ENCODE peak calls at places on chromosomes 2 and 18, in four cellular contexts. B is foreskin keratinocyte, C is foreskin fibroblast, A is lung. G is an unnamed sample.

GRCh38 chr18:70649683-70650082 is 360.8 kb downstream of the SOCS6 start:
- DNase-seq in B (no peak), C (no peak), A (no peak), G (no peak)

GRCh38 chr2:41717883-41718282 is 329.9 kb upstream of the PKDCC start:
- DNase-seq in B (peak; percentile 58), C (no peak), A (no peak), G (peak; percentile 27)

GRCh38 chr2:23692901-23693605 is 233.9 kb downstream of the ATAD2B start:
- DNase-seq in C (no peak), B (no peak), A (no peak), G (no peak)

GRCh38 chr2:119753041-119753929 is 6.4 kb upstream of the PTPN4 start:
- DNase-seq in C (peak; percentile 76), A (no peak), B (no peak), G (peak; percentile 73)

GRCh38 chr18:49563130-49563540 is 1.3 kb downstream of the LIPG start:
- DNase-seq in C (peak; percentile 39), B (peak; percentile 81), A (no peak), G (peak; percentile 26)

GRCh38 chr2:235723811-235724465 is 230.1 kb downstream of the AGAP1 start:
- DNase-seq in C (no peak), B (no peak), A (no peak), G (no peak)

GRCh38 chr2:15889800-15890498 is 50.4 kb upstream of the MYCN start:
- DNase-seq in C (no peak), A (no peak), B (no peak), G (no peak)

GRCh38 chr2:65265090-65266045 is 37.7 kb downstream of the ACTR2 start:
- DNase-seq in B (no peak), A (no peak), C (peak; percentile 89), G (peak; percentile 90)

GRCh38 chr2:46042207-46042637 is 255.0 kb upstream of the EPAS1 start:
- DNase-seq in B (no peak), A (no peak), C (no peak), G (no peak)

GRCh38 chr18:10526211-10526949 is 553 bp downstream of the NAPG start:
- DNase-seq in B (no peak), A (peak; percentile 52), C (peak; percentile 71), G (peak; percentile 19)

GRCh38 chr2:119694994-119695521 is 16.1 kb downstream of the TMEM177 start:
- DNase-seq in C (peak; percentile 72), A (peak; percentile 61), B (no peak), G (peak; percentile 16)

GRCh38 chr2:191369034-191369433 is 123.8 kb downstream of the MYO1B start:
- DNase-seq in B (no peak), A (no peak), C (peak; percentile 27), G (peak; percentile 34)

DNA sequence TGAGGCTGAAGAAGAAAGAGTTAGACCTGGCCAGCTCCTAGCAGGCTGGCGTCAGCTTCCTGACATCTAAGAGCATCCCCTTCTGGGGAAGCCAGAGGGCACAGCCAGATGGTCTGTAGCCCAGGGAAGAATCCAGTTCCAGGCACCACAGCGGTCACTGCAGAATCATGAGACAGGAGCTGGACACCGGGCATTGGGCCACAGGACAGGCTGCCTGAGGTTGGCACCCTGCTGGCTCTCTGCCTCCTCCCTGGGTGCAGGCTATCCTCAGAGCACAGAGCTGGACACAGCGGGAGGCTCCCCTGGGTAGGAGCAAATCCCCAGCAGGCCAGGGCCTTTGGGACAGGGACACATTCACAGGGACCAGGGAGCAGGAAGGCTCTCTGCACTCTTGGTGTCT is 19.8 kb upstream of the ATOH8 start:
- DNase-seq in B (no peak), A (no peak), C (no peak), G (no peak)
- TF ChIP-seq CTCF in B (no peak), A (no peak), C (no peak), G (no peak)

DNA sequence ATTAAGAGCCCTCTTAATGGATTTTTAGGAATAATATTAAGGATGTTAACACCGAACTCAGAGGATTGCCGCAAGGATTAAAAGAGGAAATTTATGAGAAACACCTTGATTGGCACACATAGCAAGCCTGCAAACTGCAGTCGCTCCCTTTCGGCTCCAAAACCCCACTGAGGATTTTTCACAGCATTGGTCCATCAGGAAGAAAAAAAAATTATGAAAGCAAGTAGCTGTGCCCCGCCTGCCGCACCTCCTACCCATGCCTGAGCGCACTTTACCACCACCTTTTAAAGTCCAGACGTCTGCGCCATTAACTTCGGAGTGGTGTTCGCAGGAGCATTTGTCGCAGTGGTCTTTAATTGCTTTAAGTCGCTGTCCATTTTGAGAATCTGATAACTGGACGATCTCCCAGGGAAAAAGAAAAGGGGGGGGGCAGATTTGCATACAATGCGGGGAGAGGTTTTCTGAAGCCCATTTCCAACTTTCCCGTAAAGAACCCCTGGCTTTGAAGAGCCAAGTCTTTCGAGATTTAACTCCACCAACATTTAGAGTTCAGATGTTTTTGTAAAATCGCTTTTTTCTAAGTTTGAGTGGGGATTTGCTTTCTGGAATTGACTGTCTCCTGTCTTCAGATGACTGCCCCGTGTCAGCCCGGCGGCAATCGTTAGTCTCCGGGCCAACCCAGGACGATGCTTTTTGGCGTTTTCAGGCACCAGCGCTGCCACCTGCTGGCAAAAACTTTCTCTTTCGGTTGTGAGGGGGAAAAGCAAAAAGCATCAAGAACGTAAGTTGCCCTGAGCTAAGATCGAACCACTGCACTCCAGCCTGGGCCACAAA is 914 bp upstream of the TRABD2A start:
- DNase-seq in B (peak; percentile 37), C (peak; percentile 93), A (peak; percentile 82), G (peak; percentile 84)
- TF ChIP-seq CTCF in B (peak; percentile 85), C (peak; percentile 71), A (peak; percentile 79), G (peak; percentile 66)

GRCh38 chr2:74554821-74555531 is 456 bp downstream of the DOK1 start:
- DNase-seq in C (peak; percentile 58), B (no peak), A (peak; percentile 63), G (peak; percentile 19)
- TF ChIP-seq CTCF in C (no peak), B (no peak), A (no peak), G (no peak)

DNA sequence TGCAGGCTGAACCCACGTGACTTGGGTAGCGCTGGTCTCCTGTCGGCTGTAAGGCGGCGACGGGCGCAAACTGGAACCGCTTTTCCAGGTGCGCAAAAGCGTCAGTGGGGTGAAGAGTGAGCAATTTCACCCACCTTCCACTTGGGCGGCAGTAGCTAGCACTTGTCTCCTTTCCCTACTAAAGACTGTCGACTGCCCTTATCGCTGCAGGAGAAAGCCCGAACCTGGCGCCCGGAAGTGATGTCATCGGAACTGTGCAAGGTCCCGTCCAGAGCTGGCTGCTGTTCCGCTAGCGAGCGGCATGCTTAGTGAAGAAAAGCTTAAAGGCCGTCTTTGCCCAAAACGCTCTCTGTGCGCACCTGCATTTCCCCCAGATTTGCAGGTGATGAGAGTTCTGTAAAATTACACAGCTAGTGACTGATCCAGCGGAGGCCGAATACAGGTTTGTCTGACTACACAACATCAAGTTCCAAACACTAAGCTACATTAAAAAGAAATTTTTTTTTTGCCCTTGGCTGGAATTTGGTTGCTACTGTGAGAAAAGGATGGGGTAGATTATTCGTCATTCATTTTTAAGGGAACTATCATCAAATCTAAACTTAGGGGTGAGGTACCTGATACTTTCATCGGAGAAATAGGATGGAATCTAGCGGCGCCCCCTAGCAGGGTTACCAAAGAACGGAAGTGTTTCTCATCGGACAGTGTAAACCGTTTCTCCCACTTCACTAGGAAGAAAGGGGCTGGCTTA is at the start of gene OSGEPL1:
- DNase-seq in B (peak; percentile 91), C (peak; percentile 94), A (peak; percentile 94), G (peak; percentile 89)
- TF ChIP-seq CTCF in B (peak; percentile 70), C (peak; percentile 65), A (peak; percentile 24), G (peak; percentile 63)

DNA sequence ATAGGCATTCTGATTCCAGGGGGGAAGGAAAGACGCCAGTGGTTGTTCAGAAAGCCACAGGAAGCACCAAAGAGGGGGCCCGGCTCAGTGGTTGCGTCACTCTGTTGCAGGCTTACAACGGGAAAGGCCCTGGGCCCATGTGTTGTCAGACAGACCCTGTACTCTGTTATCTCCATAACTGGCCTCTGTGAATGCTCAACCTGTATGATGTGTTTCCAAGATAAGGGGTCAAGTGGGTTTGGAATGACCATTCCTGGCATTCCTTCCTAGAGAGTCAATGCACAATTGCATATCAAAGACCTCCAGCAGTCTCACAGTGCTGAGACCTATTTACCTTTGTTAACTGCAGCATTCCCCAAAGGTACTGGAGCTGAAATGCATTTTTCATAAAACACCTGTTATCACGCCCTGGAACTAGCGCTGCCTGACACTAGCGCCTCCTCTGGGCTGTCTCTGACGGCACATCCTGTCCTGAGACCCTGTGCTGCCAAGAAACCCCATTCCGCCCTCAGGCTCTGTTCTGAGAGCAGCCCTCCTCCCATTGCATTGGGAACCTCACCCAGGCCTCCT is 13.2 kb upstream of the LRRFIP1 start:
- DNase-seq in B (no peak), C (no peak), A (peak; percentile 57), G (no peak)
- TF ChIP-seq CTCF in B (no peak), C (no peak), A (no peak), G (no peak)

DNA sequence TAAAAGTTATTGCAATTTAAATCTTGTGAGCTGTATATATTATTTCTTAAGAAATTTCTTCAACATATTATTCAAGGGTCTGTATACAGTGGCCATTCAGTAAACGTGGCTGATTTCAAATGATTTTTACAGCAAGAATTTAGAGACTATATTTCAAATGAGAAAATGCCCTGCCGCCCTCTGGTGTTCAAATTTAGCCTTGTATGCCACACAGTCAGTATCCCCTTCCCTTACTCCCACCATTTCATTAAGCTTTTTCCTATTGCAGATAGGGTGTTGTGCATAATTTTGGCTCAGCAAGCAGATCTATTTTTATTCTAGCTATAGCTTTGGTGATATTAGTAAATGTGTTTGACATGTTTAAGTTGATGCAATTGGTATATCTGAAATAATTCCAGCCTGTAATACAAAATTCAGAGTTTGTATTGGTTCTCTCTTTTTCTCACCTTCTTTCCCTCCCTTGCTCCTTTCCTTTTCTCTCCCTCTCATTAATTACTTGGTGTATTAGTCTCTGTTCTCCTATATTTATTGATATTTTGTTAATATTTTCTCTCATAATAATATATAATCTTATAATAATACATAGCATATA is 22.8 kb upstream of the SCN7A start:
- DNase-seq in B (no peak), C (peak; percentile 53), A (peak; percentile 39), G (peak; percentile 32)
- TF ChIP-seq CTCF in B (peak; percentile 66), C (peak; percentile 63), A (peak; percentile 26), G (peak; percentile 74)